ENCODE peak calls at places on chromosomes 1 and 21, in four cellular contexts. B is HL-60, R is GM12878, C is K562. T is an unnamed sample.

GRCh38 chr1:53641481-53642214 is 97.3 kb downstream of the GLIS1 start:
- DNase-seq in B (no peak), R (no peak), C (no peak), T (no peak)

GRCh38 chr1:47252369-47252768 is 20.3 kb upstream of the TAL1 start:
- DNase-seq in B (no peak), R (no peak), C (no peak), T (no peak)

GRCh38 chr1:202283379-202283844 is 58.3 kb downstream of the UBE2T start:
- DNase-seq in B (no peak), R (no peak), C (no peak), T (no peak)

GRCh38 chr1:210937846-210938245 is 196.1 kb downstream of the KCNH1 start:
- DNase-seq in B (no peak), R (no peak), C (no peak), T (no peak)

GRCh38 chr1:175919001-175919400 is 175.6 kb upstream of the TNR start:
- DNase-seq in B (no peak), R (no peak), C (no peak), T (no peak)

GRCh38 chr1:94873520-94874351 is 53.2 kb downstream of the CNN3 start:
- DNase-seq in B (no peak), R (no peak), C (no peak), T (no peak)

GRCh38 chr1:212749924-212750535 is 41.5 kb downstream of the NSL1 start:
- DNase-seq in B (no peak), R (peak; percentile 51), C (peak; percentile 68), T (no peak)

GRCh38 chr21:34862951-34863350 is 186.2 kb downstream of the RUNX1 start:
- DNase-seq in B (no peak), R (no peak), C (no peak), T (no peak)

GRCh38 chr1:42179275-42179674 is 14.7 kb upstream of the GUCA2A start:
- DNase-seq in B (no peak), R (no peak), C (no peak), T (no peak)

GRCh38 chr1:183470961-183471747 is 1.1 kb upstream of the SMG7 start:
- DNase-seq in B (peak; percentile 67), R (peak; percentile 50), C (peak; percentile 75), T (peak; percentile 30)
- TF ChIP-seq POLR2AphosphoS5 in B (peak; percentile 54), R (peak; percentile 51), C (no peak), T (peak; percentile 59)

GRCh38 chr1:243487649-243488227 is 231.9 kb downstream of the SDCCAG8 start:
- DNase-seq in B (no peak), R (no peak), C (peak; percentile 93), T (no peak)
- TF ChIP-seq SPI1 in B (no peak), R (no peak), C (no peak), T (no peak)

GRCh38 chr1:1759456-1760344 is 18.6 kb downstream of the NADK start:
- DNase-seq in B (no peak), R (no peak), C (no peak), T (no peak)

GRCh38 chr1:1760345-1760650 is 18.0 kb downstream of the NADK start:
- DNase-seq in B (no peak), R (no peak), C (no peak), T (no peak)

GRCh38 chr1:1758059-1758621 is 20.1 kb downstream of the NADK start:
- DNase-seq in B (no peak), R (no peak), C (peak; percentile 24), T (no peak)

GRCh38 chr1:1757422-1758058 is 20.7 kb downstream of the NADK start:
- DNase-seq in B (no peak), R (no peak), C (peak; percentile 9), T (no peak)

DNA sequence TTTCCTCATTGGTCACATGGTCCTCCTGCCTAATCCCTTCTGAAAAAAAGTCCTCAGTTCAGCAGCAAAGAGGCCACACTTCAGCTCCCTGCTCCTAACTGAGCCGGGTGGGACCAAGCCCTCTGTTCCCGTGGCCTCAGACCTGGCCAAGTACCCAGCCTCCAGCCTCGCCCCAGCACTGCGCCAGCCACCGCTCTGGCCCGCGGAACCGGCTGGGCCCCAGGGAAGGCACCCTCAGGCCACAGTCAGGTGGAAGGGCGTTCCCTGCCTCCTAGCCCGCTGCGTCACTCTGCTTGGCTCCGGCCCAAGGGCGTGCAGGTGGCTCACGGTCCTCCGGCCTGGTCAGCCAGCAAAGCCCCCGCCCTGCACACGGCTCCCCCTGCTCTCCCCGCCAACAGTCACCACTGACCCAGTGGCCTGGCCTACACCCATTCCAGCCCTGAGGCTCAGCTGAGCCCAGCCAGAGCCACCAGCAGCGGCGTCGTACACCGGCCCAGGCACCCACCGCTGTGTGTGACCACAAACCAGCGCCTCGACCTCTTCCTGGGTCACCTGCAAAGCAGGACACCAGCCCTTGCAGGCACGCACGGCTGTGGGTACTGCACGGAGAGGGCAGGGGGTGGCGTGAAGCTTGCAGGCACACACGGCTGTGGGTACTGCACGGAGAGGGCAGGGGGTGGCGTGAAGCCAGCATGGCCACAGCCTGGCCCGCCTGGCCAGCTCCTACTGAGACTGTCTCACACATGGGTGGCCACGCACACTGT is 19.4 kb downstream of the NADK start:
- DNase-seq in B (no peak), R (no peak), C (peak; percentile 88), T (no peak)
- TF ChIP-seq POLR2AphosphoS5 in B (no peak), R (no peak), C (peak; percentile 62), T (no peak)

GRCh38 chr1:90838720-90839119 is 121.6 kb upstream of the BARHL2 start:
- DNase-seq in B (no peak), R (no peak), C (no peak), T (no peak)

GRCh38 chr1:90839323-90839722 is 122.2 kb upstream of the BARHL2 start:
- DNase-seq in B (no peak), R (no peak), C (no peak), T (no peak)

GRCh38 chr1:90837420-90837819 is 120.3 kb upstream of the BARHL2 start:
- DNase-seq in B (no peak), R (no peak), C (no peak), T (no peak)

GRCh38 chr1:90841477-90841876 is 124.4 kb upstream of the BARHL2 start:
- DNase-seq in B (no peak), R (no peak), C (no peak), T (no peak)

GRCh38 chr1:90840323-90840722 is 123.2 kb upstream of the BARHL2 start:
- DNase-seq in B (no peak), R (no peak), C (no peak), T (no peak)
- TF ChIP-seq SPI1 in B (no peak), R (no peak), C (no peak), T (no peak)

GRCh38 chr1:12456979-12457378 is 161.0 kb downstream of the DHRS3 start:
- DNase-seq in B (no peak), R (no peak), C (no peak), T (no peak)

GRCh38 chr1:12458571-12458970 is 159.4 kb downstream of the DHRS3 start:
- DNase-seq in B (no peak), R (no peak), C (no peak), T (no peak)

GRCh38 chr1:12454406-12455391 is 163.3 kb downstream of the DHRS3 start:
- DNase-seq in B (no peak), R (no peak), C (peak; percentile 44), T (no peak)

GRCh38 chr1:12460121-12460520 is 157.9 kb downstream of the DHRS3 start:
- DNase-seq in B (no peak), R (no peak), C (no peak), T (no peak)

GRCh38 chr1:12457771-12458170 is 160.2 kb downstream of the DHRS3 start:
- DNase-seq in B (no peak), R (no peak), C (no peak), T (no peak)
- TF ChIP-seq POLR2AphosphoS5 in B (no peak), R (no peak), C (no peak), T (no peak)

GRCh38 chr1:43634729-43635128 is 15.2 kb upstream of the KDM4A start:
- DNase-seq in B (no peak), R (no peak), C (no peak), T (no peak)
- TF ChIP-seq SPI1 in B (no peak), R (no peak), C (no peak), T (no peak)